ENCODE peak calls at places on chromosomes 6 and 20, in four cellular contexts. G is left lung, S is mammary epithelial cell, K is psoas muscle. T is an unnamed sample. For H3K4me1, the result is how much of the 10 kb centered on the place peaks cover.

GRCh38 chr20:48139262-48140041 is 354.2 kb upstream of the SULF2 start:
- DNase-seq in G (peak), S (peak), K (no peak), T (no peak)

GRCh38 chr6:78324213-78324612 is 543.1 kb upstream of the IRAK1BP1 start:
- DNase-seq in S (peak), K (no peak), G (no peak), T (no peak)

GRCh38 chr6:130482645-130483390 is 117.0 kb downstream of the TMEM200A start:
- DNase-seq in K (no peak), S (peak), G (no peak), T (no peak)

GRCh38 chr20:15185913-15186312 is 848.5 kb upstream of the FLRT3 start:
- DNase-seq in S (no peak), G (no peak), K (no peak), T (no peak)

GRCh38 chr6:118705799-118706481 is 54.5 kb upstream of the CEP85L start:
- DNase-seq in K (no peak), S (peak), G (no peak), T (no peak)

GRCh38 chr6:2764610-2765165 is 505 bp upstream of the WRNIP1 start:
- DNase-seq in S (peak), G (peak), K (peak), T (no peak)

GRCh38 chr6:159615923-159616322 is 77.1 kb downstream of the SOD2 start:
- DNase-seq in G (no peak), S (no peak), K (no peak), T (no peak)

GRCh38 chr6:53294095-53294494 is 54.7 kb downstream of the ELOVL5 start:
- DNase-seq in K (no peak), G (no peak), S (no peak), T (no peak)

GRCh38 chr6:98808522-98809210 is 25.7 kb upstream of the POU3F2 start:
- DNase-seq in S (no peak), G (no peak), K (no peak), T (no peak)

GRCh38 chr20:57205625-57206219 is 60.7 kb downstream of the BMP7 start:
- DNase-seq in K (peak), G (no peak), S (peak), T (no peak)

GRCh38 chr20:47546184-47547033 is 44.7 kb downstream of the NCOA3 start:
- DNase-seq in G (no peak), S (peak), K (no peak), T (no peak)

GRCh38 chr20:33059741-33060390 is 6.2 kb downstream of the BPIFB3 start:
- DNase-seq in G (no peak), S (no peak), K (no peak), T (no peak)

GRCh38 chr20:1291191-1291741 is 25.2 kb downstream of the SNPH start:
- DNase-seq in G (no peak), S (peak), K (no peak), T (no peak)

GRCh38 chr6:170144952-170145587 is 145.8 kb downstream of the DLL1 start:
- DNase-seq in S (peak), K (no peak), G (peak), T (no peak)

GRCh38 chr6:44828780-44829179 is 441.3 kb downstream of the CDC5L start:
- DNase-seq in K (no peak), S (no peak), G (no peak), T (no peak)

GRCh38 chr6:25617997-25618396 is 34.0 kb upstream of the SCGN start:
- DNase-seq in S (no peak), G (no peak), K (no peak), T (no peak)

GRCh38 chr6:170127151-170127550 is 163.7 kb downstream of the DLL1 start:
- DNase-seq in K (no peak), G (peak), S (no peak), T (no peak)

GRCh38 chr6:18260448-18261106 is 3.8 kb downstream of the DEK start:
- DNase-seq in G (peak), K (no peak), S (peak), T (no peak)

GRCh38 chr6:110650755-110651154 is 164.5 kb downstream of the CDK19 start:
- DNase-seq in S (no peak), K (no peak), G (no peak), T (no peak)

GRCh38 chr6:105596284-105596755 is 193.4 kb upstream of the PREP start:
- DNase-seq in G (no peak), S (peak), K (no peak), T (no peak)

GRCh38 chr6:138275976-138276375 is 57.7 kb upstream of the PBOV1 start:
- DNase-seq in K (no peak), S (no peak), G (no peak), T (no peak)

GRCh38 chr6:33428219-33428890 is 8.5 kb downstream of the SYNGAP1 start:
- DNase-seq in G (no peak), K (no peak), S (peak), T (no peak)

GRCh38 chr6:151239603-151240035 is at the start of gene AKAP12:
- DNase-seq in G (no peak), S (no peak), K (peak), T (no peak)

GRCh38 chr20:39825950-39826349 is 863.1 kb downstream of the MAFB start:
- DNase-seq in S (peak), G (no peak), K (no peak), T (no peak)

GRCh38 chr6:36967757-36968156 is 13.2 kb downstream of the PI16 start:
- DNase-seq in S (no peak), G (no peak), K (no peak), T (no peak)

GRCh38 chr6:73079611-73079955 is 145.7 kb downstream of the KHDC1L start:
- DNase-seq in S (peak), G (no peak), K (no peak), T (no peak)

GRCh38 chr20:12173333-12173732 is 255.6 kb downstream of the BTBD3 start:
- DNase-seq in K (no peak), S (peak), G (no peak), T (no peak)

GRCh38 chr6:142913511-142914047 is 31.4 kb downstream of the HIVEP2 start:
- DNase-seq in G (no peak), K (no peak), S (no peak), T (no peak)

GRCh38 chr20:42678895-42679294 is 510.8 kb downstream of the PTPRT start:
- DNase-seq in G (no peak), K (no peak), S (no peak), T (no peak)

GRCh38 chr6:147078602-147079001 is 125.6 kb upstream of the STXBP5 start:
- DNase-seq in S (peak), G (no peak), K (no peak), T (no peak)

GRCh38 chr20:58599966-58600365 is 51.1 kb upstream of the STX16 start:
- DNase-seq in K (no peak), S (no peak), G (no peak), T (no peak)

GRCh38 chr6:77341058-77341986 is 122.0 kb downstream of the HTR1B start:
- DNase-seq in S (no peak), G (peak), K (no peak), T (no peak)

GRCh38 chr6:11613858-11614257 is 76.3 kb downstream of the TMEM170B start:
- DNase-seq in G (no peak), S (peak), K (no peak), T (no peak)

GRCh38 chr20:19615629-19616028 is 142.4 kb upstream of the RIN2 start:
- DNase-seq in K (no peak), G (no peak), S (no peak), T (no peak)

DNA sequence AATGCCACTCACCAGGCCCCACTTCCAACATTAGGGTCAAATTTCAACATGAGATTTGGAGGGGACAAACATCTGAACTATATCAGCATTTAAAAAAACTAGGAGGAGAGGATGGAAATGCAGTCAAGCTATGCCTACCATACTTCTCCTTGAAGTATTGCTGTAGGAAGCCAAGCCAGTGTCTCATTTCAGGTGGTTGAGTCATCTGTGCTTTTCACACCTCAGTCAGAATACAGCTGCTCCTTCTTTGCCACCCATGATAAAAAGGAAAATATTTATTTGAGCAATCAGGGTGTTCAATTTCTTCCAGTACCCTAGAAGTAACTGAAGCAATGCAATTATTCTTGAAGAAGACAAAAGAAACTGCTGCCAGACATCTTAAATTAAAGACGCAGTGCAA is 47.0 kb upstream of the EEF1E1 start:
- DNase-seq in G (no peak), K (no peak), S (no peak), T (no peak)
- H3K4me3 ChIP-seq in G (no peak), K (no peak), S (no peak), T (no peak)

DNA sequence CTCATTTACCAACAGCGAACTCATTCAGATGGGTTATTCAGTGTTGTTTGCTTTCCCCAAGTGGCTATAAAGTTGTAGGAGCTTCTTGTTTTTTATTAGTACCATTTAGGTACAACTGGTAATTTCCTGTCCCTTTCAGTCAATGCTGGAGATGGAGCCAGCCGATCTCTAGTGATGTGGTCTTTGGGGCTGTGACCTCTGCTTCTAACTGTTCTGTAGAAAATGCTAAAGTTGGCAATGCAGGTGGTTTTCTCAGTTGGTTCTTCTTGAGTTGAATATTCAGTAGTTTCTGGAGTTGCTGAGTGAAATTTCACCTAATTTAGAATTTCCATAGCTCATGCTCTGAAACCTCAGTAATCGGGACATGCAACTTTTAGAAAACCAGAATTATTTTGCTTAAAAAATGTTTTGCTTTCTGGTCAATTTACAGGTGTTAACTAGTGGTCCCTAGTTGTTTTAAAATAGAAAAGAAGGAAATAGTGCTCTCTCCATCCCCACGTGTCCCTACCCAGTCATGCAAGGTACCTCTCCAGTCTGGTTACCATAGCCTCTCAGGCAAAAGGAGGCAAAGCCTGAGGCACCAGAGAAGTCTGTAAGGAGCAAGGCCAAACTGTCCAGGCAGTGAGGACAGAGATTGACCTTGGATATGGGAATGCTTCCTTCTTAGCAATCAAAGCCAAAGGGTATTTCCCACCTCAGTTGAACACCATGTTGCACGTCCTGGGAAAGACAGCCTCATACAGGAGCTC is 27.3 kb upstream of the GABRR1 start:
- DNase-seq in S (no peak), K (no peak), G (no peak), T (no peak)
- H3K4me1 ChIP-seq in S (under half), K (under half), G (under half), T (under half)

DNA sequence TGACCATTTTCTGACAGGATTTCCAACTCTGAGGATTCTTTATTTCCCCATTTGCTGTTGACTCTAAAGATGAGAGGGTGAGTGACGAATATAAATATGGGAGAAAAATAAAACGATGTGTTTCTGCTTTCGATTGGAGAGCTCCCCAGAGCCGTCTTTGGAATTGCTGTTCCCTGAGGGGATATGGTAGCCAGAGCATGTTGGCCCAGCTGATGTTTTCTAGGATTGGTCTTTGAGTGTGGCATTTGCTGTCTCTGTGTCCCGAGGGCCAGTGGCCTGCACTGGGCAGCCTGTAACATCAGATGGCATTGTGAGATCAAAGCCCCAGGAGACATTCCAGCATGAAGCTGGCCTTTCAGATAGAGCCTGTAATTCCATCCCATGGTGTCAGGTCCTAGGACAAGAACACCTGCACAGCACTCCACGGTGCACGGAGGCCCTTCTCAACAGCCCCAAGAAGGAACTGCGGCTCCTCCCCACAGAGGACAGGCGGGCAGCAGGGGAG is 26.7 kb downstream of the PKIG start:
- DNase-seq in G (no peak), S (no peak), K (no peak), T (no peak)
- H3K27ac ChIP-seq in G (peak), S (peak), K (peak), T (peak)

GRCh38 chr6:34656378-34657036 is 40.1 kb downstream of the ILRUN start:
- DNase-seq in S (peak), G (no peak), K (no peak), T (no peak)
- H3K4me3 ChIP-seq in S (peak), G (peak), K (peak), T (peak)

GRCh38 chr6:47451162-47451561 is 26.4 kb upstream of the CD2AP start:
- DNase-seq in K (no peak), S (no peak), G (no peak), T (no peak)
- H3K4me1 ChIP-seq in K (under half), S (under half), G (under half), T (under half)

DNA sequence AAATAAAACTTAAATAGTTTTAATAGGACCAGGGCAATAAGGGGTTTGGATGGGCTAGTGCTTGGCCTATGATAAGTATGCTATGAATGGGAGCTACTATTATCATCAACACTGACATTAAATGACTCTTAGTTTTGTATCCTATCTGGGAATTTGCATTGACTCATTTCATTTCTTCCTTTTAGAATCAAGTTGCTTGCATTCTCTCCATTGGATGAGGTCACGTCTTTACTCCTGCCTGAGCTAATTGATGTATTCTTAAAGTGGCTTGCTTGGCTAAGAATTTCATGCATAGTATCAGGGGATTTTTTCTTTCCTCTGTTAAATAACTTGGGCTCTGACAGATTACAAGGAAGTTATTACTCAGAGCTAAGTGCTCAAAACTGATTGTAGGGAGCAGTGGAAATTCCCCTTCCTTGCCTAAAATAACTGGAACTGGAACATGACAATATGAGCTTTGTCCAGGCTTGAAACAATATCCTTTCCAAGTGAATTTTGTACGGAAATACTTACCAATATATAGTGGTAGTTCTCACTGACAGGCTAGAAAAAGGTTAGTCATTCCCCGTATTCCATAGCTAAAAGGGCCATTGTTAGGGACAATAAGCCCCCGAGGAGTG is 169.9 kb downstream of the BCAS1 start:
- DNase-seq in K (no peak), G (no peak), S (peak), T (no peak)
- H3K27ac ChIP-seq in K (peak), G (peak), S (peak), T (peak)

DNA sequence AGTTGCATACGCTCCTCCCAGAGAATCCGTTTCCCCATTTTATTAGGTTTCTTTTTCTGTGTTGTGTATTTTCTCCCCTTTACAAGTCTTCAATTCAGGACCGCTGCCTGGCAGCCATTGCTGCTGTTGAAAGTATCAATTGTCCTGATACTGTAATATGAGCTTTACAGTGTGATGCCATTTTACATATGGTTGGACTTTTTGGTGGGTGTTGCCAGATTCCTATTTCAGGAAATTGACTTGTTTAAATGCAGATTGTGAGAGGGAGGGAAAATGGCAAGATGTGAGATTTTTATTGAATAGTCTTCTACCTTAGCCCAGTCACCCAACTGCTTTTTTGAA is 1.2 kb downstream of the PANK2 start:
- DNase-seq in S (peak), K (no peak), G (no peak), T (no peak)
- H3K4me3 ChIP-seq in S (peak), K (peak), G (peak), T (peak)